ENCODE peak calls at places on chromosomes 3 and 15, in six cellular contexts. P, B, E, Z, L and M are unnamed samples.

GRCh38 chr15:46580487-46580886 is 945.7 kb downstream of the SQOR start:
- DNase-seq in P (no peak), B (no peak), E (no peak), Z (no peak), L (no peak), M (no peak)

GRCh38 chr3:58884457-58884856 is 165.4 kb downstream of the CFAP20DC start:
- DNase-seq in P (no peak), B (no peak), E (no peak), Z (no peak), L (no peak), M (no peak)

GRCh38 chr3:152071924-152072323 is 196.8 kb upstream of the MBNL1 start:
- DNase-seq in P (peak), B (no peak), E (peak), Z (peak), L (peak), M (no peak)

GRCh38 chr3:151962371-151962770 is 88.9 kb downstream of the SUCNR1 start:
- DNase-seq in P (no peak), B (no peak), E (no peak), Z (no peak), L (no peak), M (no peak)

GRCh38 chr15:72770673-72771328 is 12.8 kb downstream of the ADPGK start:
- DNase-seq in P (no peak), B (no peak), E (no peak), Z (no peak), L (no peak), M (no peak)

GRCh38 chr3:39601241-39601640 is 133.8 kb downstream of the MOBP start:
- DNase-seq in P (no peak), B (no peak), E (no peak), Z (no peak), L (no peak), M (no peak)

GRCh38 chr15:98983333-98983732 is 24.3 kb downstream of the PGPEP1L start:
- DNase-seq in P (no peak), B (no peak), E (no peak), Z (no peak), L (peak), M (no peak)

GRCh38 chr3:144921710-144922109 is 950.1 kb downstream of the DIPK2A start:
- DNase-seq in P (no peak), B (no peak), E (no peak), Z (no peak), L (no peak), M (no peak)

GRCh38 chr3:157115069-157116006 is 44.6 kb downstream of the CCNL1 start:
- DNase-seq in P (no peak), B (no peak), E (no peak), Z (no peak), L (no peak), M (no peak)

GRCh38 chr3:70614111-70614510 is 301.7 kb upstream of the MDFIC2 start:
- DNase-seq in P (no peak), B (no peak), E (no peak), Z (no peak), L (no peak), M (no peak)

GRCh38 chr15:96041982-96042733 is 288.3 kb upstream of the NR2F2 start:
- DNase-seq in P (no peak), B (no peak), E (no peak), Z (no peak), L (no peak), M (no peak)

GRCh38 chr3:45560270-45561020 is 34.1 kb upstream of the LIMD1 start:
- DNase-seq in P (no peak), B (no peak), E (no peak), Z (no peak), L (no peak), M (no peak)

GRCh38 chr15:67253517-67254237 is 784 bp downstream of the AAGAB start:
- DNase-seq in P (no peak), B (no peak), E (peak), Z (peak), L (peak), M (no peak)

GRCh38 chr3:189773056-189773455 is 141.9 kb downstream of the TP63 start:
- DNase-seq in P (no peak), B (no peak), E (no peak), Z (no peak), L (no peak), M (no peak)

GRCh38 chr3:45583021-45583851 is 11.3 kb upstream of the LIMD1 start:
- DNase-seq in P (no peak), B (no peak), E (peak), Z (no peak), L (no peak), M (no peak)

GRCh38 chr3:88057650-88058321 is 1.0 kb downstream of the CGGBP1 start:
- DNase-seq in P (no peak), B (no peak), E (no peak), Z (no peak), L (peak), M (no peak)

GRCh38 chr3:132874701-132875100 is 152.5 kb upstream of the NPHP3 start:
- DNase-seq in P (no peak), B (no peak), E (no peak), Z (no peak), L (no peak), M (no peak)

GRCh38 chr15:69784808-69785550 is 312.7 kb downstream of the TLE3 start:
- DNase-seq in P (no peak), B (no peak), E (no peak), Z (no peak), L (peak), M (no peak)

GRCh38 chr3:195154793-195155535 is 116.0 kb downstream of the XXYLT1 start:
- DNase-seq in P (peak), B (peak), E (peak), Z (peak), L (peak), M (peak)

GRCh38 chr3:122857019-122857418 is 62.1 kb downstream of the SLC49A4 start:
- DNase-seq in P (no peak), B (no peak), E (no peak), Z (peak), L (peak), M (no peak)

GRCh38 chr3:30749230-30749629 is 142.8 kb downstream of the TGFBR2 start:
- DNase-seq in P (no peak), B (no peak), E (no peak), Z (no peak), L (peak), M (no peak)

GRCh38 chr3:184249412-184250166 is at the start of gene EEF1AKMT4:
- DNase-seq in P (peak), B (peak), E (peak), Z (peak), L (peak), M (peak)
- TF ChIP-seq CTCF in P (no peak), B (no peak), E (peak), Z (no peak), L (peak), M (peak)

GRCh38 chr3:128620268-128620691 is 30.3 kb downstream of the RPN1 start:
- DNase-seq in P (no peak), B (no peak), E (no peak), Z (no peak), L (no peak), M (no peak)
- TF ChIP-seq CTCF in P (no peak), B (no peak), E (peak), Z (no peak), L (no peak), M (no peak)

GRCh38 chr3:12544652-12545472 is 437 bp downstream of the MKRN2OS start:
- DNase-seq in P (no peak), B (no peak), E (no peak), Z (no peak), L (no peak), M (no peak)

GRCh38 chr3:12545473-12545791 is at the start of gene MKRN2OS:
- DNase-seq in P (no peak), B (peak), E (no peak), Z (no peak), L (peak), M (no peak)

GRCh38 chr3:12536423-12536822 is 8.9 kb downstream of the MKRN2OS start:
- DNase-seq in P (no peak), B (no peak), E (no peak), Z (no peak), L (no peak), M (no peak)

DNA sequence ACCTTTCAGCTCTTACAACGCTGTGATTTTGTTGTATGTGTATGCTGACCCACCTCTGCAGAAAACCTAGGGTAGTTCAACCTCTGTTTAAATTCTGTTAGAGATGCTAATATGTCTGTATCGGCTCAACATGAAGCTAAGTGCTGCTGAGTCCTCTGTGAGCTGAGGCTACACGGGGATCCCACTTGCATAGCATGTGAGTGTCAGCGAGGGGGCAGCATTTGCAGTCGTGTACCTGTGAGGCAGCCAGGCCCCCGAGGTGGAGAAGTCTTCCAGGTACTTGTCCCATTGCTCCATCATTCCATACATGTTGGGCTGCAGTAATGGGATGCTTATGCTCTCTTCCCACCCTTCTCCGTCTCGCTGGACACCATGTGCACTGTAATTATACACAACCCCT is 3.7 kb downstream of the MKRN2OS start:
- DNase-seq in P (no peak), B (no peak), E (peak), Z (no peak), L (no peak), M (no peak)
- TF ChIP-seq CTCF in P (no peak), B (no peak), E (peak), Z (no peak), L (no peak), M (no peak)

DNA sequence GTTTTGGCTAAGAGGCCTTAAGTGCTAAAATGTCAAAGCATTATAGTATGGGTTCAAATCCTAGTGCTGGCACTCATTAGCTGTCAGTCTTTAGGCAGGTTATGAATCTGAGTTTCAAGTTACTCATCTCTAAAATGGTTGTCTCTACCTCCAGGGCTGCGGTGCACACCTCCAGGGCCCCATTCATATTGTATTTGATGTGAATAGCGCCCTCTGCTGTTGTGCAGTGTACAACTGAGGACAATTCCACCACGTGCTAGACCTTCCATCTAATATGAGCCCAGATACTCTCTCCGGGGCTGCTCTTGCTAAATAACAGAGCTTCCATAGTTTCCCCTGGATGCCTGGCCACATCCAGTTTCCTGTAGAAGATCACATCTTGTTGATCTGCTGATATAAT is 54.3 kb downstream of the OXNAD1 start:
- DNase-seq in P (peak), B (no peak), E (peak), Z (peak), L (peak), M (no peak)
- TF ChIP-seq CTCF in P (peak), B (no peak), E (peak), Z (peak), L (peak), M (no peak)

GRCh38 chr15:79025201-79025600 is 65.4 kb downstream of the RASGRF1 start:
- DNase-seq in P (peak), B (no peak), E (peak), Z (peak), L (no peak), M (no peak)
- TF ChIP-seq CTCF in P (no peak), B (no peak), E (no peak), Z (no peak), L (no peak), M (no peak)

GRCh38 chr3:159872374-159873109 is 116.1 kb upstream of the IL12A start:
- DNase-seq in P (no peak), B (no peak), E (no peak), Z (no peak), L (peak), M (no peak)
- TF ChIP-seq CTCF in P (no peak), B (no peak), E (peak), Z (no peak), L (peak), M (no peak)

DNA sequence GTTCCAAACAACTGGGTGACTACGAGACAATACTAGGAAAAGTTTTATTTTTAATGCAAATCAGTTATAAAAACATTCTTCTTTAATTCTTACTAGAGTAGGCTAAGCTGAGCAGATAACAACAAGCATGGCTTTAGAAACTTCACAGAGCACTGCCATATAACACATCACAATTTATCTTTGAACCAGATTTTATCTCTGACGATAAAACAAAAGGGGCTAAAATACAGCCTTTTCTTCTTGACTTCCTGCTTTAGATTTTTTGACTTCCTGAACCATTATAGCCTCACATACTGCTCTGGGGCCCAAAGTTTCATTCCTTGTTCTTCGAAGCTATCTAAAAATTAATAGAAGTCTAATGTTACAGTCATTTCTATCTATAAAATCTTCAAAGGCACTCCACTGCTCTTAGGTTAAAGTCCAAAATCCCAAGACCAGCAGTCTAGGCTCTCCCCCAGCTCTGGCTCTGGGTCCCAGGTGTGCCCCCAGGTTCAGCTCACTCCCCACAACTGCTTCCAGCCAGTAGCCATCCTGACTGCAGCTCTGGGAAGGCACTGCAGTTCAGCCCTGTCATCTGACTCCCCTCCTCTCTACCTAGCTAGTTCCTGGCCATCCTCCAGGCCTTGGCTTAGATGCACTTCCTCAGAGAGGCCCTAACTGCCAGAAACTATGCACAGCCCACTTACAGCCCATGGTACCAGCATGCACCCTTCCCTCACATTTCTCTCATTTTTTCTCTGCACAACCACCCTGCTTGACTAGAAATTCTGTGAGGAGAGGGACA is 25.7 kb downstream of the TBC1D2B start:
- DNase-seq in P (no peak), B (peak), E (no peak), Z (no peak), L (peak), M (no peak)
- TF ChIP-seq CTCF in P (no peak), B (no peak), E (no peak), Z (no peak), L (no peak), M (no peak)

GRCh38 chr3:9172851-9173320 is 76.6 kb downstream of the SRGAP3 start:
- DNase-seq in P (no peak), B (no peak), E (peak), Z (no peak), L (peak), M (no peak)
- TF ChIP-seq CTCF in P (no peak), B (no peak), E (no peak), Z (no peak), L (no peak), M (no peak)

DNA sequence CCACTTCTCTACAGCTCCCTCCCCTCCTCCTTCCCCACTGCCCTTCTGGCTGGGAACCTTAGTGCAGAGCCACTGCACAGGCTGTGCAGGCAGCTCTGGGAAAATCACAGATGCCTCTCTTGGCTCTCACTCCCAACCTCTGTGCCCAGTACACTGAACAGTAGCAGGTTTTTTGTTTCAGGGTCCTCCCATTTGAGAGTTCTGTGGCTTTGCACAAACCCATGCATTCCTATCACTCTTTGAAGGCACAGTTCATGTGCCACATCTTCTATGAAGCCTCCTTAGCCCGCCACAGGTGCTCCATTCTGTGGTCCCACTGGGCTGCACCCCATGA is 103.9 kb downstream of the SNRK start:
- DNase-seq in P (peak), B (no peak), E (no peak), Z (no peak), L (no peak), M (no peak)
- TF ChIP-seq CTCF in P (no peak), B (no peak), E (no peak), Z (no peak), L (no peak), M (no peak)